ENCODE peak calls at places on chromosomes 5 and 9, in six cellular contexts. H, Q, I, J, O and G are unnamed samples.

GRCh38 chr5:61280205-61280604 is 51.9 kb upstream of the ZSWIM6 start:
- DNase-seq in H (peak; percentile 90), Q (no peak), I (no peak), J (no peak), O (peak; percentile 78), G (no peak)

GRCh38 chr9:130008577-130008976 is 34.4 kb downstream of the FNBP1 start:
- DNase-seq in H (no peak), Q (no peak), I (no peak), J (no peak), O (no peak), G (no peak)

GRCh38 chr5:59042683-59043082 is 459.8 kb downstream of the RAB3C start:
- DNase-seq in H (no peak), Q (no peak), I (no peak), J (peak; percentile 75), O (no peak), G (no peak)

GRCh38 chr9:133991211-133991921 is 758 bp downstream of the VAV2 start:
- DNase-seq in H (no peak), Q (no peak), I (no peak), J (no peak), O (no peak), G (no peak)

GRCh38 chr5:148384389-148384756 is 615 bp downstream of the FBXO38 start:
- DNase-seq in H (no peak), Q (no peak), I (no peak), J (no peak), O (peak; percentile 17), G (no peak)

GRCh38 chr9:3277200-3277599 is 248.6 kb downstream of the RFX3 start:
- DNase-seq in H (no peak), Q (no peak), I (no peak), J (no peak), O (no peak), G (no peak)

GRCh38 chr5:130549884-130550552 is 615.0 kb downstream of the HINT1 start:
- DNase-seq in H (no peak), Q (no peak), I (no peak), J (no peak), O (peak; percentile 16), G (no peak)

GRCh38 chr5:56527174-56527573 is 288.2 kb upstream of the MAP3K1 start:
- DNase-seq in H (no peak), Q (no peak), I (no peak), J (no peak), O (no peak), G (no peak)

GRCh38 chr5:6714221-6715041 is 1.2 kb downstream of the TENT4A start:
- DNase-seq in H (no peak), Q (no peak), I (no peak), J (peak; percentile 57), O (no peak), G (no peak)

GRCh38 chr5:127558273-127558672 is 40.8 kb downstream of the PRRC1 start:
- DNase-seq in H (no peak), Q (no peak), I (no peak), J (no peak), O (no peak), G (no peak)

GRCh38 chr5:40717281-40717680 is 37.6 kb downstream of the PTGER4 start:
- DNase-seq in H (peak; percentile 74), Q (no peak), I (no peak), J (no peak), O (peak; percentile 43), G (no peak)

GRCh38 chr5:52786937-52787599 is 648 bp upstream of the ITGA1 start:
- DNase-seq in H (peak; percentile 31), Q (no peak), I (no peak), J (no peak), O (no peak), G (peak; percentile 18)

GRCh38 chr5:137401946-137402345 is 97.2 kb downstream of the SPOCK1 start:
- DNase-seq in H (no peak), Q (no peak), I (no peak), J (no peak), O (no peak), G (no peak)

GRCh38 chr9:70409280-70409679 is 5.2 kb downstream of the KLF9 start:
- DNase-seq in H (no peak), Q (no peak), I (no peak), J (no peak), O (peak; percentile 5), G (no peak)

GRCh38 chr5:102799017-102799416 is 43.9 kb downstream of the PAM start:
- DNase-seq in H (no peak), Q (no peak), I (no peak), J (no peak), O (peak; percentile 64), G (no peak)

GRCh38 chr5:122126177-122126701 is 3.1 kb upstream of the ZNF474 start:
- DNase-seq in H (peak; percentile 83), Q (no peak), I (no peak), J (no peak), O (peak; percentile 88), G (no peak)

GRCh38 chr5:463952-464351 is 21.0 kb downstream of the EXOC3 start:
- DNase-seq in H (no peak), Q (no peak), I (no peak), J (no peak), O (no peak), G (no peak)

GRCh38 chr9:137247916-137248175 is 3.2 kb upstream of the STPG3 start:
- DNase-seq in H (no peak), Q (no peak), I (no peak), J (no peak), O (no peak), G (no peak)

GRCh38 chr5:59161206-59162105 is 578.6 kb downstream of the RAB3C start:
- DNase-seq in H (no peak), Q (no peak), I (no peak), J (no peak), O (no peak), G (no peak)

DNA sequence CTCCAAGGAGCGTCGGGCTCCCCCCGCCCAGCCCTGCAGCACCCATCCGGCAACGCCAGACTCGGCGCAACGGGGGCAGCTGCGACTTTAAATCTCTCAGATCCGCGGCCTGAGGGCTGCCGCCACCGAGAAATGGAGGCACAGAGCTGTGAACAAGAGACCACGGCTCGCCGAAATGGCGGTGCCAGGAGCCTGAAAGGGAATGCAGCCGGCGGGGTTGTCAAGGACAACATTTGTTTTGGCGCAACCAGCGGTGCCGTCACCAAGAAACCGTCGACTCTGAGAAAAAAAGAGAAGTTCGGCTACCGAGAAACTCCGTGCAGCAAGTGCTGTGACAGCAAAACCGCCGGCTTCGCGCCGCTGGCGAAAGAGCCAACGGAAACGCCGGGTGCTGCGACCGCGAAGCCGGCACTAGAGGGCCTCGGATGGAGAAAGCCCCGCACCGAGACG is 2.1 kb upstream of the ANXA2R start:
- DNase-seq in H (peak; percentile 69), Q (peak; percentile 68), I (no peak), J (peak; percentile 87), O (peak; percentile 78), G (peak; percentile 76)
- TF ChIP-seq CTCF in H (no peak), Q (no peak), I (no peak), J (no peak), O (no peak), G (peak; percentile 24)

DNA sequence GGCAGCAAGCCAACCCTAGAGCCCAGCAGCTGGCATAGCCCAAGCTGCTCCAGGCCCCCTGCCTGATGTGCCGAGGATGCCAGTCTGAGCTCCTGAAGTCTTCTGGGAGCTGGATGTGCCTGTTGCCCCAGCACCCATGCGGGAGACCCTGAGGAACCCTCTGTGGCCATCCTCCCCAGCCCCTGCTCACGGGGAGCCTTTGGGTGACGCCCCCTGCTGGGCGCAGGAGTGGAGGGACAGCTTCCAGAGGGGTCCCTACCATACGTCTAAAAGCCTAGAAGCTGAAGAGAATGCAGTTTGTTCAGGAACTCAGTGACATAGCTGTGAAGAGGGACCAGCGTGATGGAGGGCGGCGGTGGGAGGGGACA is 33.1 kb upstream of the MVB12B start:
- DNase-seq in H (no peak), Q (no peak), I (no peak), J (peak; percentile 34), O (no peak), G (no peak)
- TF ChIP-seq CTCF in H (peak; percentile 3), Q (peak; percentile 7), I (no peak), J (no peak), O (no peak), G (no peak)

DNA sequence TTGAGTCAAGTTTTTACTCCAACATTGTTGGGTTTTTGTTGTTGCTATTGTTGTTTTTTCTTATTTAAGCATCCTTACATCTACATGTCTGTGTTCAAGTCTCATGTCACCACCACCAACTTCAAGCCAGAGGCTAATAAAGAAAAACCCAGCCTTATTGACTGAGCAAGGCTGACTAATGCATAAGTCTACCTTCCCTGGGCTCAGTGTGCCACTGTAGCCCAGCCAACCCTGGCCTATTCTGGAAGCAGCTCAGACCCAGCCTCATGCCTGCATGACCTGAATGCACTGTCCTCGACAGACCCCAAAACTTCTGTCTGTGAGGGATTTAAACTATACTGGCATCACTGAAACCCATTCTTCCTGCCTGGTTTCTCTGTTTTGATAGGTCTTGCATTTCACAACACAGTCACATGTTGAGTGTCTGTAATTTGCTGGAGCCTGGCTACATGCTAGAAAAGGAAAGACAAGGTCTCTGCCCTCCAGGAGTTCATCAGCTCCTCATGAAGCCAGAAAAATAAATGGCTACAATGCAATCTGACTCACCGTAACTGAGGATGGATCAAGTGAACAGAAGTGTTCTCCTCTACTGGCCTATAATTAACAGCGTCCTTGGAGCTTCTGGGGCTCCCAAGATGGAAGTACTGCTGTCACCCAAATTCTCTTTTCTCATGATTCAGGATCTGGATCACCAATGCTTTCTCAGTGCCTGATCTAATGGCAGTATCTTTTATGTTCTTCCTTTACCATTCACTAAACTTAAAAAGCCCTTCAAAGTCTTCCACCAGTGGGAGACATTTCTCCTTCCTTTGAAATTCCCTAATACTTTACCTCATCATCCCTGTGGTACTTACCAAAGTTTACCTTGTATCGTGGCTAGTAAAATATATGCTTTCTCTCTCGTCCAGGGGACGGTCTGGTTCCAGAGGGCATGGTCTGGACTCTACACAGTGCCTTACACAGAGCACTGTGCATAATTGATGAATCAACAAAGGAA is 103.9 kb upstream of the IFNE start:
- DNase-seq in H (no peak), Q (no peak), I (no peak), J (no peak), O (peak; percentile 33), G (no peak)
- TF ChIP-seq CTCF in H (peak; percentile 39), Q (no peak), I (no peak), J (no peak), O (peak; percentile 38), G (no peak)

DNA sequence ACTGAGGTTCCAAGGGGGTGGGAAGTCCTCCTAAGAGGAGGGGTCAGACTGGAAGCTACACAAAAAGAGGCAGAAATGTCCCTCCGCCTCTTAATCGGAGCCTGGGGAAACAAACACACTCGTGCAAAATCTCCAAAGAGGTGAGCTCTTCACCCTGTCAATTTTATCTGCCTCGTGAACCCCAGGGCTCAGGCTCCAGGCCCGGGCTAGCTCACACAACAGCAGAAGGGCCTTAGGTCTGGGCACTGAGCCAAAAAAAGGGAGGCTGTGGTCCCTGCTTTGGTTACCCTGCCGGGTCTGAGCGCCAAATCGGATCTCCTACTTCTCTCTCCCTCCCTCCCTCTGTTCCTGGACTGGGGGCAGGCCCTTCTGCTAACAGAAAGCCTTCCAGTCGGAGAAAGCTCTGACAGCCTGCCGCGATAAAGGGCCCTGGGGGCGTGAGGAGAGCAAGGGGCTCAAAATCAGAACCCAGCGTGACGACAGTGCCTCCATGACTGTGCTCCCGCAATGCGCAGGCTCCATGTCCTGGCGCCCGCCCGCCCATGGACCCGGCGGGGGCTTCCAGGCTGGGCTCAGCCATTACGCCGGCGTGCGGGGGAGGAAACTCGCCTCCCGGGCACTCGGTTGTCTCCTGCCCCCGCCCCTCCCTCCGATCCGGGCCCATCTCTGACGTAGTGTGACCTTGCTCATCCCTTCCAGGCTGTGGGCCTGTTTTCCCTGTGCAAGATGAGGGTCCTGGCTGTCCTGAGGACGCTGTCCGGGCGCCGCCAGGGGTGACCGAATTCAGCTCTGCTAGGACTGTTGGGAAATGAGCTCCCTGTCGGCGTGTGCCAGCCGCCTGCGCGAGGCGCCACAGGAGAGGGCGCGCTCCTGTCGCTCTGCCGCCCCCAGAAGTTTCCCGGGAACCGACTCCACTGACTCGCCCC is 865 bp upstream of the SLC22A4 start:
- DNase-seq in H (peak; percentile 87), Q (peak; percentile 93), I (peak; percentile 95), J (peak; percentile 89), O (peak; percentile 82), G (peak; percentile 83)
- TF ChIP-seq CTCF in H (peak; percentile 21), Q (no peak), I (peak; percentile 4), J (peak; percentile 44), O (peak; percentile 17), G (no peak)